ENCODE peak calls at places on chromosomes 1 and 21, in four cellular contexts. One of them, this sample, is unnamed.
A peak's percentile ranks its signal among the peaks of the same experiment; 100 is the strongest.

GRCh38 chr1:39890880-39891279 is 7.6 kb upstream of the TRIT1 start:
- DNase-seq in IMR-90: no peak
- DNase-seq in ovary: no peak
- DNase-seq in thyroid gland: no peak
- DNase-seq in this sample: no peak

GRCh38 chr1:30649321-30649991 is 73.9 kb downstream of the MATN1 start:
- DNase-seq in thyroid gland: no peak
- DNase-seq in IMR-90: no peak
- DNase-seq in ovary: no peak
- DNase-seq in this sample: peak; percentile 50

GRCh38 chr1:15215116-15215515 is 31.9 kb upstream of the FHAD1 start:
- DNase-seq in ovary: peak; percentile 39
- DNase-seq in IMR-90: no peak
- DNase-seq in thyroid gland: no peak
- DNase-seq in this sample: no peak

GRCh38 chr1:237962985-237963384 is 72.3 kb upstream of the ZP4 start:
- DNase-seq in thyroid gland: no peak
- DNase-seq in ovary: no peak
- DNase-seq in IMR-90: no peak
- DNase-seq in this sample: no peak

GRCh38 chr1:41404308-41404755 is 43.1 kb downstream of the FOXO6 start:
- DNase-seq in ovary: no peak
- DNase-seq in IMR-90: no peak
- DNase-seq in thyroid gland: no peak
- DNase-seq in this sample: no peak

GRCh38 chr1:22379566-22379965 is 72.1 kb upstream of the ZBTB40 start:
- DNase-seq in ovary: no peak
- DNase-seq in IMR-90: no peak
- DNase-seq in thyroid gland: no peak
- DNase-seq in this sample: no peak

GRCh38 chr1:200043330-200043668 is 15.8 kb downstream of the NR5A2 start:
- DNase-seq in thyroid gland: no peak
- DNase-seq in ovary: no peak
- DNase-seq in IMR-90: no peak
- DNase-seq in this sample: no peak

GRCh38 chr1:8746554-8746953 is 70.9 kb downstream of the RERE start:
- DNase-seq in IMR-90: peak; percentile 64
- DNase-seq in thyroid gland: no peak
- DNase-seq in ovary: no peak
- DNase-seq in this sample: no peak

GRCh38 chr1:199786695-199787094 is 240.8 kb upstream of the NR5A2 start:
- DNase-seq in IMR-90: no peak
- DNase-seq in thyroid gland: no peak
- DNase-seq in ovary: no peak
- DNase-seq in this sample: peak; percentile 12

GRCh38 chr1:232438476-232438875 is 191.5 kb downstream of the SIPA1L2 start:
- DNase-seq in IMR-90: no peak
- DNase-seq in ovary: no peak
- DNase-seq in thyroid gland: no peak
- DNase-seq in this sample: no peak

GRCh38 chr1:22831729-22832413 is 121.2 kb downstream of the EPHB2 start:
- DNase-seq in IMR-90: peak; percentile 93
- DNase-seq in ovary: no peak
- DNase-seq in thyroid gland: no peak
- DNase-seq in this sample: no peak

GRCh38 chr1:58774027-58774426 is 9.8 kb downstream of the JUN start:
- DNase-seq in ovary: no peak
- DNase-seq in IMR-90: no peak
- DNase-seq in thyroid gland: no peak
- DNase-seq in this sample: no peak

GRCh38 chr1:27388337-27389005 is 4.0 kb upstream of the GPR3 start:
- DNase-seq in thyroid gland: peak; percentile 85
- DNase-seq in IMR-90: no peak
- DNase-seq in ovary: peak; percentile 60
- DNase-seq in this sample: peak; percentile 85

GRCh38 chr21:36908260-36908908 is 58.1 kb downstream of the HLCS start:
- DNase-seq in IMR-90: peak; percentile 36
- DNase-seq in thyroid gland: no peak
- DNase-seq in ovary: no peak
- DNase-seq in this sample: no peak

GRCh38 chr1:180632326-180633088 is 685 bp downstream of the XPR1 start:
- DNase-seq in thyroid gland: peak; percentile 74
- DNase-seq in ovary: peak; percentile 55
- DNase-seq in IMR-90: no peak
- DNase-seq in this sample: peak; percentile 70

GRCh38 chr1:21216835-21217811 is 40.4 kb upstream of the EIF4G3 start:
- DNase-seq in ovary: no peak
- DNase-seq in thyroid gland: peak; percentile 63
- DNase-seq in IMR-90: peak; percentile 39
- DNase-seq in this sample: peak; percentile 71

GRCh38 chr1:21816602-21817302 is 4.7 kb downstream of the LDLRAD2 start:
- DNase-seq in IMR-90: peak; percentile 81
- DNase-seq in ovary: no peak
- DNase-seq in thyroid gland: no peak
- DNase-seq in this sample: no peak

GRCh38 chr21:38383411-38384245 is 114.6 kb downstream of the ERG start:
- DNase-seq in thyroid gland: no peak
- DNase-seq in ovary: no peak
- DNase-seq in IMR-90: no peak
- DNase-seq in this sample: no peak

GRCh38 chr1:38919075-38919474 is 22.6 kb downstream of the RHBDL2 start:
- DNase-seq in IMR-90: no peak
- DNase-seq in thyroid gland: peak; percentile 12
- DNase-seq in ovary: no peak
- DNase-seq in this sample: peak; percentile 21

GRCh38 chr1:34879230-34879629 is 19.7 kb upstream of the SMIM12 start:
- DNase-seq in IMR-90: no peak
- DNase-seq in thyroid gland: no peak
- DNase-seq in ovary: no peak
- DNase-seq in this sample: no peak

DNA sequence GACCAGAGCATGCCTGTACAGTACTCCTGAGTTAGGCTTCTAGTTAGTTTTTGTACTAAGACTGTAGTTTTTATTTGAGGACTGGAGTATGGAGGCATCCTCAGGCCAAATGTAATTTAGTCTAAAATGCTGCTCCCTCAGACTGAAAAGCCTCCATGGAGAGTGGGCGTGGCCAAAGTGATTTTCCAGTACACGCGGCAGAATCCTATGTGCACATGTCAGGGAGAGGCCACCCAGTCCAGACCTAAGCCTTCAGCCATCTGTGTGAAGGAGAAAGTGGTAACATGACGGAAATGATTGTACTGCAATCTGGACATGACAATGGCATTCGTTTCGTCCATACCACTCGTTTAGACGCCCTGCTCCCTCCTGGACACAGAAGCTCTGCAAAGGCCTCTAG is 56.2 kb downstream of the PCP4 start:
- DNase-seq in thyroid gland: no peak
- DNase-seq in IMR-90: no peak
- DNase-seq in ovary: no peak
- DNase-seq in this sample: no peak
- TF ChIP-seq CTCF in thyroid gland: no peak
- TF ChIP-seq CTCF in IMR-90: no peak
- TF ChIP-seq CTCF in ovary: no peak
- TF ChIP-seq CTCF in this sample: no peak

DNA sequence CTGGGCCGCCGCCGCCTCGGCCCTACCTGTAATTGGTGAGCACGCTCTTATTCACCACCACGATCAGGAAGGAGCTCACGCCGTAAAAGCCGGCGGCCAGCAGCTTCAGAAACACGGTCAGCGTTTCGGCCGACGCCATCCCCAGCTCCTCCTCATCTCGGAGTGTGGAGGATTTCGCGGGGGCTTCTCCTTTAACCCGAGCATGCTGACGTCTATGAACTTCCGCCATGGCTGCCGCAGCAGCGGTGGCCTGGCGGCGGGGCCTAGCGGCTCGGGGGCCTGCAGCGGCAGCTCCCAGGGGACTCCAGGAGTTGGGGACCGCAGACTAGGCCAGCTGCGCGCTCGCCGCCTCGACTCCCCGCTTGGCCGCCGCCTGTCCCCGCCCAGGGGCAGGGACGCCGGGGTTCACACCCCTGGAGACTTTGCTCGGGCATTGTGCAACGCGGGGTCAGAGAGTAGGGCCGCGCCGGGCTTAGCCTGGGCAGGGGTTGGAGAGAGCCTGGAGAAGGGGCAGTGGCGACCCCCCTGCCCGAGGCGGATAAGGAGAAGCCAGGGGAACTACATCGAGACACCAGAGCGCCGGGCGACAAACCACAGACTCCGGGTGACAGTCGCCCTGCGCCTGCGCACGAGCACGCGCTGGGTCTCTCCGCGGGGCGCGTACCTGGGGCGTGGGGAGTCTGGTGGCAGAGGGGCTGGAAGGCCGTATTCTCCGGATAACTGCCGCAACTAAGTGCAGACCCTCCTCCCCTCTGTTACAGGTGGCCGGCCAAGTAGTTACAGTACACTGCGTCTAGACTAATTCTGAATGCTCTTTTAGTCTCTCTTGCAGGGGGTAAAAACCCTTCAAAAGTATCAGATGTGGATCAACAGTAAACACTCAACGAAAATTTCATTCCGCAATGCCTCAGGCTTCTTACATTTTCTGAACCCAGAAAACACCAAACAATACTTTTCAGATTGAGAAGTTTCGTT is at the start of gene SLC35D1:
- DNase-seq in thyroid gland: peak; percentile 80
- DNase-seq in IMR-90: peak; percentile 53
- DNase-seq in ovary: peak; percentile 69
- DNase-seq in this sample: peak; percentile 70
- TF ChIP-seq POLR2A in thyroid gland: peak; percentile 2
- TF ChIP-seq POLR2A in IMR-90: peak; percentile 82
- TF ChIP-seq POLR2A in ovary: no peak
- TF ChIP-seq POLR2A in this sample: peak; percentile 86

GRCh38 chr1:109467301-109467777 is 993 bp downstream of the SYPL2 start:
- DNase-seq in IMR-90: no peak
- DNase-seq in thyroid gland: no peak
- DNase-seq in ovary: no peak
- DNase-seq in this sample: no peak
- H3K4me3 ChIP-seq in IMR-90: no peak overlapping the region
- H3K4me3 ChIP-seq in thyroid gland: no peak overlapping the region
- H3K4me3 ChIP-seq in ovary: peak overlapping the region; percentile 70
- H3K4me3 ChIP-seq in this sample: peak overlapping the region; percentile 35

DNA sequence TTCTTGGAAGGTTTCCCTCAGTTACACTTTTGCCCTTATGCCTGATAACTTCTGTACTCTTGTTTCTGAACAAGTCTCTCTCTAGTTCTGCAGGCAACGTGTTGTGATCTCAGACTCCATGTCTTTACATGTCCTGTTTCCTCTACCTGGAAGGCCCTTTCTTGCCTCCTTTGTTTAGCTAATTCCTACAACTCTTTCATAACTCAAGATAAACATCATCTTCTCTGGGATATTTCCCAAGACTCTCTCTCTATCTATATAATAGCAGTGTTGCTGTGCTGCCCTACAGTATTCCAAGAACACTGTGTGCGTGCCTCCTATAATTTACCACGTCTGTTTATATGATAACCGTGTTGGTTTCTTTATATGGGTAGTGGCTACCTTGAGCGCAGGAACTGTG is 47.8 kb downstream of the CHRM3 start:
- DNase-seq in IMR-90: no peak
- DNase-seq in ovary: no peak
- DNase-seq in thyroid gland: no peak
- DNase-seq in this sample: no peak
- TF ChIP-seq CTCF in IMR-90: no peak
- TF ChIP-seq CTCF in ovary: no peak
- TF ChIP-seq CTCF in thyroid gland: no peak
- TF ChIP-seq CTCF in this sample: no peak